ENCODE peak calls at places on chromosomes 6 and 20, in six cellular contexts. N, A, Q, V, F and E are unnamed samples.

GRCh38 chr20:58623579-58624473 is 27.3 kb upstream of the STX16 start:
- DNase-seq in N (no peak), A (no peak), Q (no peak), V (no peak), F (peak; percentile 40), E (peak; percentile 97)

GRCh38 chr6:131231103-131231502 is 95.8 kb downstream of the AKAP7 start:
- DNase-seq in N (no peak), A (no peak), Q (no peak), V (no peak), F (no peak), E (peak; percentile 50)

GRCh38 chr6:84623956-84624680 is 140.3 kb downstream of the TBX18 start:
- DNase-seq in N (no peak), A (no peak), Q (no peak), V (no peak), F (no peak), E (peak; percentile 94)

GRCh38 chr6:140316966-140317365 is 942.5 kb upstream of the CITED2 start:
- DNase-seq in N (no peak), A (no peak), Q (no peak), V (no peak), F (no peak), E (no peak)

GRCh38 chr6:26123675-26124549 is 36.7 kb downstream of the HFE start:
- DNase-seq in N (peak; percentile 100), A (peak; percentile 98), Q (peak; percentile 93), V (peak; percentile 85), F (peak; percentile 96), E (peak; percentile 100)

GRCh38 chr6:11033825-11034224 is 10.3 kb downstream of the ELOVL2 start:
- DNase-seq in N (no peak), A (no peak), Q (no peak), V (no peak), F (no peak), E (peak; percentile 83)

GRCh38 chr6:5135783-5136376 is 50.7 kb downstream of the PPP1R3G start:
- DNase-seq in N (no peak), A (peak; percentile 3), Q (peak; percentile 40), V (no peak), F (no peak), E (peak; percentile 43)

GRCh38 chr6:35046098-35046497 is 95.0 kb downstream of the TCP11 start:
- DNase-seq in N (no peak), A (no peak), Q (no peak), V (no peak), F (no peak), E (no peak)

GRCh38 chr6:157289764-157290163 is 33.6 kb downstream of the TMEM242 start:
- DNase-seq in N (no peak), A (no peak), Q (no peak), V (no peak), F (no peak), E (no peak)

GRCh38 chr20:58072695-58073671 is 155.5 kb downstream of the ANKRD60 start:
- DNase-seq in N (no peak), A (no peak), Q (no peak), V (peak; percentile 47), F (no peak), E (no peak)

GRCh38 chr20:14477125-14477524 is 139.7 kb upstream of the FLRT3 start:
- DNase-seq in N (no peak), A (no peak), Q (no peak), V (no peak), F (no peak), E (peak; percentile 59)

GRCh38 chr20:50054626-50055511 is 58.1 kb downstream of the UBE2V1 start:
- DNase-seq in N (peak; percentile 77), A (no peak), Q (no peak), V (peak; percentile 73), F (no peak), E (peak; percentile 31)

GRCh38 chr20:5691918-5692618 is 58.1 kb upstream of the SHLD1 start:
- DNase-seq in N (no peak), A (peak; percentile 99), Q (peak; percentile 78), V (no peak), F (no peak), E (no peak)

GRCh38 chr20:32528291-32528891 is 56.7 kb downstream of the NOL4L start:
- DNase-seq in N (no peak), A (peak; percentile 35), Q (no peak), V (no peak), F (no peak), E (no peak)

GRCh38 chr6:20433929-20434328 is 32.2 kb downstream of the E2F3 start:
- DNase-seq in N (no peak), A (no peak), Q (no peak), V (no peak), F (no peak), E (no peak)

GRCh38 chr20:46264391-46265266 is 43.7 kb downstream of the CDH22 start:
- DNase-seq in N (no peak), A (no peak), Q (no peak), V (no peak), F (no peak), E (no peak)

GRCh38 chr6:150550244-150550643 is 49.4 kb upstream of the PLEKHG1 start:
- DNase-seq in N (no peak), A (no peak), Q (no peak), V (no peak), F (no peak), E (no peak)

GRCh38 chr6:90286884-90287488 is 9.7 kb downstream of the BACH2 start:
- DNase-seq in N (peak; percentile 15), A (peak; percentile 61), Q (peak; percentile 17), V (no peak), F (no peak), E (peak; percentile 34)

GRCh38 chr20:52098186-52098585 is 93.4 kb downstream of the ZFP64 start:
- DNase-seq in N (no peak), A (no peak), Q (no peak), V (no peak), F (no peak), E (no peak)

GRCh38 chr6:143337201-143337949 is 113.1 kb downstream of the ADAT2 start:
- DNase-seq in N (no peak), A (peak; percentile 11), Q (peak; percentile 12), V (no peak), F (no peak), E (peak; percentile 7)

GRCh38 chr20:50379049-50379990 is 130.9 kb upstream of the PTPN1 start:
- DNase-seq in N (peak; percentile 11), A (peak; percentile 54), Q (no peak), V (peak; percentile 89), F (peak; percentile 9), E (peak; percentile 92)

GRCh38 chr20:57429579-57430202 is 38.5 kb downstream of the RBM38 start:
- DNase-seq in N (no peak), A (no peak), Q (peak; percentile 54), V (no peak), F (no peak), E (peak; percentile 39)

GRCh38 chr6:40417031-40417430 is 170.1 kb downstream of the LRFN2 start:
- DNase-seq in N (no peak), A (no peak), Q (no peak), V (no peak), F (peak; percentile 84), E (no peak)